ENCODE peak calls at places on chromosomes 2 and 18, in six cellular contexts. R, A, S, L, W and B are unnamed samples.

GRCh38 chr2:84483320-84483719 is 24.2 kb upstream of the SUCLG1 start:
- DNase-seq in R (no peak), S (no peak), W (no peak), A (no peak), L (no peak), B (no peak)

GRCh38 chr2:60317029-60317386 is 236.4 kb downstream of the BCL11A start:
- DNase-seq in L (no peak), A (no peak), W (no peak), S (peak), R (no peak), B (no peak)

GRCh38 chr2:216694201-216694825 is 1.0 kb downstream of the IGFBP5 start:
- DNase-seq in R (peak), L (peak), S (peak), W (peak), A (peak), B (peak)

GRCh38 chr2:219221956-219222518 is 3.3 kb upstream of the ABCB6 start:
- DNase-seq in R (no peak), S (no peak), A (no peak), W (no peak), L (no peak), B (no peak)

GRCh38 chr2:216724190-216724589 is 28.8 kb upstream of the IGFBP5 start:
- DNase-seq in S (no peak), W (no peak), A (no peak), L (no peak), R (no peak), B (no peak)

GRCh38 chr2:201260302-201260800 is at the start of gene CASP8:
- DNase-seq in S (peak), W (no peak), A (no peak), R (no peak), L (no peak), B (peak)

GRCh38 chr2:171913517-171913916 is 8.7 kb upstream of the HAT1 start:
- DNase-seq in W (no peak), A (no peak), S (no peak), R (no peak), L (no peak), B (no peak)

GRCh38 chr2:149507933-149508332 is 79.6 kb downstream of the MMADHC start:
- DNase-seq in R (no peak), W (no peak), A (no peak), S (no peak), L (no peak), B (no peak)

GRCh38 chr2:53820711-53821110 is 33.9 kb downstream of the ERLEC1 start:
- DNase-seq in W (no peak), L (no peak), S (no peak), A (no peak), R (no peak), B (no peak)

GRCh38 chr2:119464977-119465376 is 33.3 kb downstream of the TMEM37 start:
- DNase-seq in W (no peak), S (no peak), L (no peak), R (no peak), A (no peak), B (peak)

GRCh38 chr2:47250576-47251403 is 95.7 kb upstream of the STPG4 start:
- DNase-seq in S (no peak), W (no peak), L (no peak), A (peak), R (no peak), B (no peak)

GRCh38 chr2:24617431-24617830 is 126.4 kb downstream of the NCOA1 start:
- DNase-seq in L (no peak), R (no peak), A (no peak), W (no peak), S (no peak), B (no peak)

GRCh38 chr2:1748741-1749488 is 4.6 kb upstream of the PXDN start:
- DNase-seq in A (no peak), W (no peak), R (peak), S (no peak), L (no peak), B (no peak)

GRCh38 chr2:153944775-153945174 is 73.1 kb downstream of the GALNT13 start:
- DNase-seq in R (no peak), A (no peak), L (no peak), W (no peak), S (no peak), B (no peak)

GRCh38 chr2:142100967-142101366 is 29.8 kb downstream of the LRP1B start:
- DNase-seq in R (no peak), A (peak), W (no peak), L (no peak), S (peak), B (no peak)

GRCh38 chr2:170973492-170974303 is 44.6 kb downstream of the GORASP2 start:
- DNase-seq in W (peak), L (peak), R (peak), S (peak), A (peak), B (peak)

GRCh38 chr2:192119536-192119935 is 75.2 kb downstream of the TMEFF2 start:
- DNase-seq in W (no peak), L (no peak), S (no peak), A (no peak), R (no peak), B (no peak)

GRCh38 chr2:102241616-102242260 is 54.9 kb downstream of the IL1RL2 start:
- DNase-seq in L (no peak), A (no peak), R (peak), S (no peak), W (no peak), B (peak)

GRCh38 chr18:78724214-78724834 is 255.3 kb upstream of the SALL3 start:
- DNase-seq in W (no peak), A (no peak), S (no peak), L (no peak), R (no peak), B (no peak)

GRCh38 chr2:120298173-120298835 is 45.7 kb downstream of the RALB start:
- DNase-seq in L (peak), R (no peak), A (no peak), W (no peak), S (no peak), B (no peak)

GRCh38 chr2:240293865-240294461 is 141.5 kb upstream of the GPC1 start:
- DNase-seq in R (no peak), L (no peak), W (no peak), S (no peak), A (no peak), B (peak)

GRCh38 chr2:193303464-193303863 is 1108.7 kb upstream of the TMEFF2 start:
- DNase-seq in A (peak), W (no peak), L (no peak), S (no peak), R (no peak), B (no peak)

GRCh38 chr2:172927381-172928357 is 148.0 kb upstream of the MAP3K20 start:
- DNase-seq in A (no peak), S (peak), L (peak), W (no peak), R (no peak), B (no peak)

GRCh38 chr2:73933194-73933593 is 6.5 kb downstream of the DGUOK start:
- DNase-seq in L (no peak), W (no peak), A (peak), S (no peak), R (no peak), B (no peak)

GRCh38 chr2:132876745-132877391 is 206.9 kb upstream of the LYPD1 start:
- DNase-seq in W (no peak), R (no peak), L (no peak), A (no peak), S (no peak), B (no peak)

GRCh38 chr2:178927173-178927572 is 120.0 kb upstream of the TTN start:
- DNase-seq in W (no peak), A (no peak), R (no peak), S (no peak), L (no peak), B (no peak)

GRCh38 chr18:77035380-77035779 is 97.2 kb downstream of the MBP start:
- DNase-seq in R (no peak), S (no peak), W (no peak), L (no peak), A (no peak), B (no peak)

GRCh38 chr2:121707344-121707919 is 29.2 kb downstream of the NIFK start:
- DNase-seq in S (no peak), W (no peak), A (no peak), L (no peak), R (no peak), B (no peak)

GRCh38 chr2:20249170-20249569 is 24.2 kb upstream of the SDC1 start:
- DNase-seq in S (no peak), W (no peak), A (no peak), R (no peak), L (no peak), B (no peak)

GRCh38 chr2:197673142-197673541 is 2.2 kb downstream of the RFTN2 start:
- DNase-seq in R (no peak), L (no peak), S (no peak), W (no peak), A (no peak), B (no peak)

GRCh38 chr2:100831158-100831715 is 11.3 kb downstream of the NPAS2 start:
- DNase-seq in W (no peak), L (no peak), R (no peak), A (no peak), S (no peak), B (no peak)

GRCh38 chr2:96907405-96908041 is 37.6 kb upstream of the SEMA4C start:
- DNase-seq in R (peak), W (no peak), A (no peak), S (peak), L (peak), B (peak)

GRCh38 chr2:197615033-197615652 is 60.2 kb downstream of the RFTN2 start:
- DNase-seq in R (no peak), A (no peak), L (no peak), W (no peak), S (no peak), B (peak)

GRCh38 chr2:98804736-98805135 is 73.8 kb upstream of the MGAT4A start:
- DNase-seq in W (no peak), L (no peak), R (no peak), A (no peak), S (no peak), B (no peak)

GRCh38 chr2:36912692-36913091 is 53.6 kb downstream of the STRN start:
- DNase-seq in W (no peak), A (no peak), R (no peak), S (no peak), L (peak), B (no peak)

GRCh38 chr2:38148501-38148900 is 72.5 kb upstream of the CYP1B1 start:
- DNase-seq in A (no peak), R (no peak), W (no peak), S (peak), L (no peak), B (no peak)

GRCh38 chr2:176891105-176891504 is 321.5 kb upstream of the HNRNPA3 start:
- DNase-seq in A (no peak), L (no peak), S (no peak), W (no peak), R (no peak), B (no peak)

GRCh38 chr18:68667121-68667520 is 47.8 kb downstream of the TMX3 start:
- DNase-seq in A (no peak), R (no peak), S (no peak), L (no peak), W (no peak), B (no peak)

GRCh38 chr2:172672114-172672513 is 63.5 kb upstream of the RAPGEF4 start:
- DNase-seq in W (no peak), L (no peak), A (no peak), R (no peak), S (no peak), B (no peak)